ENCODE peak calls at places on chromosomes 12 and 14, in six cellular contexts. L, F, I, A, Q and S are unnamed samples.
A peak's percentile ranks its signal among the peaks of the same experiment; 100 is the strongest.

GRCh38 chr14:32698831-32699230 is 239.8 kb upstream of the NPAS3 start:
- DNase-seq in F (no peak), A (no peak), L (no peak), I (no peak), Q (no peak), S (no peak)

GRCh38 chr14:104928391-104929133 is 3.9 kb downstream of the PLD4 start:
- DNase-seq in A (no peak), L (peak; percentile 11), F (no peak), Q (no peak), I (no peak), S (no peak)

GRCh38 chr12:92088802-92089201 is 56.8 kb downstream of the BTG1 start:
- DNase-seq in F (no peak), L (no peak), A (no peak), Q (no peak), I (no peak), S (no peak)

GRCh38 chr14:32594766-32595165 is 265.7 kb downstream of the AKAP6 start:
- DNase-seq in F (no peak), A (no peak), I (no peak), L (no peak), Q (peak; percentile 36), S (no peak)

GRCh38 chr14:68011629-68012028 is 192.1 kb downstream of the RAD51B start:
- DNase-seq in F (no peak), L (no peak), I (no peak), A (no peak), Q (peak; percentile 88), S (no peak)

GRCh38 chr14:84129028-84129427 is 1400.9 kb upstream of the FLRT2 start:
- DNase-seq in Q (no peak), A (no peak), I (no peak), F (no peak), L (no peak), S (no peak)

GRCh38 chr12:68572650-68573049 is 38.0 kb upstream of the RAP1B start:
- DNase-seq in I (no peak), Q (no peak), F (no peak), L (no peak), A (no peak), S (no peak)

GRCh38 chr14:37232907-37233481 is 35.3 kb downstream of the MIPOL1 start:
- DNase-seq in Q (peak; percentile 71), F (no peak), L (no peak), A (no peak), I (no peak), S (no peak)

GRCh38 chr14:101473795-101474562 is 87.3 kb upstream of the DIO3 start:
- DNase-seq in F (no peak), L (no peak), Q (no peak), A (no peak), I (no peak), S (peak; percentile 18)

GRCh38 chr12:9735601-9736000 is 2.7 kb upstream of the CLECL1 start:
- DNase-seq in L (no peak), I (no peak), Q (no peak), A (no peak), F (no peak), S (no peak)

GRCh38 chr14:24145700-24146621 is at the start of gene PSME2:
- DNase-seq in F (no peak), L (no peak), Q (no peak), I (no peak), A (no peak), S (no peak)

GRCh38 chr12:11812558-11813421 is 163.3 kb downstream of the ETV6 start:
- DNase-seq in I (peak; percentile 42), A (no peak), Q (no peak), F (peak; percentile 50), L (peak; percentile 47), S (peak; percentile 18)

GRCh38 chr12:124432376-124432775 is 135.0 kb downstream of the NCOR2 start:
- DNase-seq in A (no peak), L (peak; percentile 56), F (no peak), I (no peak), Q (no peak), S (no peak)
- H3K27ac ChIP-seq in A (no peak overlapping the region), L (no peak overlapping the region), F (no peak overlapping the region), I (no peak overlapping the region), Q (no peak overlapping the region), S (no peak overlapping the region)

GRCh38 chr12:108596854-108597558 is 878 bp downstream of the TMEM119 start:
- DNase-seq in I (no peak), F (no peak), Q (no peak), L (no peak), A (no peak), S (no peak)
- TF ChIP-seq CTCF in I (no peak), F (no peak), Q (no peak), L (no peak), A (no peak), S (no peak)

GRCh38 chr14:59245809-59246295 is 57.4 kb downstream of the DAAM1 start:
- DNase-seq in Q (no peak), F (no peak), A (no peak), I (no peak), L (no peak), S (no peak)

GRCh38 chr14:59244581-59244980 is 56.1 kb downstream of the DAAM1 start:
- DNase-seq in A (no peak), Q (no peak), F (no peak), L (no peak), I (no peak), S (peak; percentile 51)

GRCh38 chr14:59248170-59248569 is 59.7 kb downstream of the DAAM1 start:
- DNase-seq in I (no peak), L (no peak), F (no peak), Q (no peak), A (no peak), S (no peak)

GRCh38 chr14:59249029-59249428 is 60.6 kb downstream of the DAAM1 start:
- DNase-seq in I (no peak), L (no peak), F (no peak), Q (no peak), A (no peak), S (no peak)

DNA sequence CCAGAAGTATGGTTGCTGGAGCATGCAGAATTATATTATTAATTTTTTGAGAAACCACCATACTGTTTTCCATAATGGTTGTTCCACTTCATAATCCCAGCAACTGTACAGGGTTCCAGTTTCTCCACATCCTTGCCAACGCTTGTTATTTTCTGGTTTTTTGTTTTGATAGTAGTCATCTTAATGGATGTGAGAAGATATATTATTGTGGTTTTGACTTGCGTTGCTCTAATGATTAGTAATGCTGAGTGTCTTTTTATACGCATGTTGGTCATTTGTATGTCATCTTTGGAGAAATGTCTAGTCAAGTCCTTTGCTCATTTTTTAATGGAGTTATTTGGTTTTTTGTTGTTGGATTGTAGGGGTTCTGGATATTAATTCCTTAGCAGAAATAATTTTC is 58.1 kb downstream of the DAAM1 start:
- DNase-seq in L (no peak), F (no peak), Q (no peak), I (no peak), A (no peak), S (no peak)
- H3K4me1 ChIP-seq in L (peaks cover 30% of the 10 kb centered on the region), F (peaks cover 43% of the 10 kb centered on the region), Q (no peaks in the 10 kb centered on the region), I (peaks cover 3% of the 10 kb centered on the region), A (no peaks in the 10 kb centered on the region), S (peaks cover 13% of the 10 kb centered on the region)

GRCh38 chr12:50507474-50507838 is 2.7 kb downstream of the DIP2B start:
- DNase-seq in L (no peak), I (no peak), Q (no peak), F (no peak), A (no peak), S (no peak)
- H3K27ac ChIP-seq in L (no peak overlapping the region), I (no peak overlapping the region), Q (no peak overlapping the region), F (no peak overlapping the region), A (no peak overlapping the region), S (no peak overlapping the region)

DNA sequence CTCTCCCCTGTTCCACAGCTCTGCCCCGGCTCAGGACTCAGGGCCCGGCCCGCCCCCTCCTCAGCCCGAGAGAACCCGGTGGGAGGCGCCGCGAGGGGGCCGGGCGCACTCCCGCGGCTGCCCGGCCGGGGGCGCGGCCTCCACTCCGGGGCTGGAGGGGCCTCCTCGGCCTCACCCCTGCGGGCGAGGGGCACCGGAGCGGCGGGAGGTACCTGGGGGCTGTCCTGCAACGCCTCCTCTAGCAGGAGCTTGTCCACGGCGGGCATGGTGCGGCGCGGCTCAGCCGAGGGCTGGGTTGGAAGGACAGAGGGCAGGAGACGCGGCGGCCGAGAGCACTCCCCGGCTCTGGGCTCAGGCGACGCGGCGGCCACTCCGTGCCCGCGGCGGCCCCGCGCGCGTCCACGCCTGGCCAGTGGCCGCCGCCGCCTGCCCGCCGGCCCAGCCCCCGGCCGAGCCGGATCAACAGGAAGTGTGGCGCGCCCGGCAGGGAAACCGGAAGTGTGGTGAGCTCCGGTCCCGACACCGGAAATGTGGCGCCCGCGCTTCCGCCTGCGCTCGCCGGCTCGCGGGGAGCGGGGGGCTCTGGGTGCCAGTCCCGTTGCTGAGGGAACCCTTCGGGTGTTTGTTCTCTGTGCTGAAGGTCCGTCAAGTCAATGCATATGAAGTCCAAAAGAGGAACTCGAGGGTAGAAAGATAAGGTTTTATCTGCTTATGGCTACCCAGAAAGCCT is at the start of gene APPL2:
- DNase-seq in I (peak; percentile 91), Q (peak; percentile 89), L (peak; percentile 93), A (no peak), F (peak; percentile 92), S (peak; percentile 90)
- TF ChIP-seq CTCF in I (peak; percentile 26), Q (no peak), L (peak; percentile 54), A (peak; percentile 47), F (peak; percentile 46), S (peak; percentile 39)

GRCh38 chr14:50092006-50092555 is 24.3 kb downstream of the VCPKMT start:
- DNase-seq in I (no peak), A (no peak), L (no peak), Q (no peak), F (no peak), S (no peak)
- H3K4me1 ChIP-seq in I (no peaks in the 10 kb centered on the region), A (no peaks in the 10 kb centered on the region), L (no peaks in the 10 kb centered on the region), Q (no peaks in the 10 kb centered on the region), F (no peaks in the 10 kb centered on the region), S (no peaks in the 10 kb centered on the region)